ENCODE peak calls at places on chromosomes 2 and 18, in eight cellular contexts. X is NCI-H1092 treated with DMSO at 0.1 percent for 48 hours; I is NCI-H524; O is tibial artery; W is D341Med; B is activated naive CD4-positive, alpha-beta T cell treated with anti-CD3 and anti-CD28 coated beads, Interleukin-2, amount 10 ng/mL, durations not matched to agents 7 days and 5 days; Q is EL; C is right atrium auricular region. D is an unnamed sample.

GRCh38 chr2:119476301-119477117 is 44.9 kb downstream of the TMEM37 start:
- DNase-seq in X (peak), I (peak), O (peak), W (peak), B (peak), Q (peak), C (peak), D (peak)

GRCh38 chr2:15711126-15711860 is 119.6 kb downstream of the DDX1 start:
- DNase-seq in X (no peak), I (no peak), O (no peak), W (no peak), B (no peak), Q (no peak), C (no peak), D (no peak)

GRCh38 chr2:127622561-127623387 is 23.2 kb upstream of the GPR17 start:
- DNase-seq in X (no peak), I (no peak), O (peak), W (no peak), B (peak), Q (no peak), C (no peak), D (peak)

GRCh38 chr2:205868773-205869333 is 186.6 kb downstream of the NRP2 start:
- DNase-seq in X (no peak), I (no peak), O (no peak), W (no peak), B (peak), Q (peak), C (no peak), D (no peak)

GRCh38 chr2:7028846-7029245 is 111.6 kb downstream of the RNF144A start:
- DNase-seq in X (no peak), I (no peak), O (no peak), W (no peak), B (no peak), Q (no peak), C (no peak), D (no peak)

GRCh38 chr2:200828104-200828503 is 16.4 kb downstream of the BZW1 start:
- DNase-seq in X (no peak), I (no peak), O (no peak), W (no peak), B (no peak), Q (no peak), C (no peak), D (no peak)

GRCh38 chr2:147416099-147416498 is 428.7 kb upstream of the ACVR2A start:
- DNase-seq in X (no peak), I (no peak), O (no peak), W (no peak), B (no peak), Q (peak), C (no peak), D (no peak)

GRCh38 chr18:39448942-39449341 is 1883.3 kb upstream of the CELF4 start:
- DNase-seq in X (no peak), I (no peak), O (no peak), W (no peak), B (no peak), Q (peak), C (no peak), D (no peak)

GRCh38 chr2:112031473-112031872 is 23.6 kb upstream of the TMEM87B start:
- DNase-seq in X (no peak), I (peak), O (no peak), W (no peak), B (no peak), Q (no peak), C (no peak), D (no peak)

GRCh38 chr2:172085460-172086159 is at the start of gene DLX1:
- DNase-seq in X (peak), I (peak), O (no peak), W (peak), B (peak), Q (no peak), C (no peak), D (no peak)

GRCh38 chr2:224930124-224930523 is 112.1 kb downstream of the DOCK10 start:
- DNase-seq in X (no peak), I (no peak), O (no peak), W (no peak), B (peak), Q (no peak), C (no peak), D (no peak)

GRCh38 chr2:9333591-9334171 is 89.6 kb downstream of the ITGB1BP1 start:
- DNase-seq in X (peak), I (peak), O (peak), W (peak), B (no peak), Q (peak), C (peak), D (no peak)

GRCh38 chr2:61220768-61221167 is 58.8 kb downstream of the C2orf74 start:
- DNase-seq in X (no peak), I (no peak), O (no peak), W (no peak), B (no peak), Q (peak), C (no peak), D (no peak)

GRCh38 chr2:20617081-20617575 is 33.8 kb downstream of the HS1BP3 start:
- DNase-seq in X (peak), I (no peak), O (peak), W (no peak), B (peak), Q (no peak), C (peak), D (peak)

GRCh38 chr2:191688934-191689695 is 11.2 kb downstream of the NABP1 start:
- DNase-seq in X (no peak), I (no peak), O (no peak), W (no peak), B (no peak), Q (peak), C (no peak), D (no peak)

GRCh38 chr2:234258562-234259141 is 208.2 kb downstream of the SPP2 start:
- DNase-seq in X (no peak), I (no peak), O (no peak), W (no peak), B (no peak), Q (no peak), C (no peak), D (no peak)

GRCh38 chr18:46387426-46388131 is 269.4 kb downstream of the LOXHD1 start:
- DNase-seq in X (no peak), I (peak), O (no peak), W (no peak), B (no peak), Q (no peak), C (no peak), D (no peak)